ENCODE peak calls at places on chromosomes 7 and 10, in six cellular contexts. A, L, Z, I, F and B are unnamed samples.

GRCh38 chr7:103981003-103981423 is 8.4 kb downstream of the RELN start:
- DNase-seq in F (no peak), Z (no peak), A (no peak), L (no peak), I (no peak), B (no peak)

GRCh38 chr10:90451283-90451682 is 406.6 kb downstream of the HTR7 start:
- DNase-seq in Z (no peak), I (no peak), L (no peak), F (no peak), A (no peak), B (no peak)

GRCh38 chr10:21493841-21494220 is 31.7 kb downstream of the SKIDA1 start:
- DNase-seq in F (no peak), L (no peak), Z (peak), A (no peak), I (no peak), B (no peak)

GRCh38 chr10:3542185-3542611 is 242.8 kb downstream of the KLF6 start:
- DNase-seq in A (no peak), F (no peak), I (no peak), L (peak), Z (no peak), B (no peak)

GRCh38 chr10:127564644-127565043 is 15.5 kb downstream of the NPS start:
- DNase-seq in I (no peak), F (no peak), A (no peak), Z (no peak), L (no peak), B (no peak)

GRCh38 chr10:117373848-117374505 is 1.3 kb downstream of the PDZD8 start:
- DNase-seq in A (peak), Z (peak), L (no peak), F (peak), I (peak), B (peak)

GRCh38 chr10:80139290-80139689 is 6.8 kb downstream of the PLAC9 start:
- DNase-seq in A (no peak), I (no peak), L (no peak), Z (no peak), F (no peak), B (no peak)

GRCh38 chr7:107233174-107233573 is 64.4 kb downstream of the HBP1 start:
- DNase-seq in A (no peak), I (no peak), Z (no peak), L (no peak), F (no peak), B (no peak)

GRCh38 chr10:72087392-72087968 is 871 bp downstream of the SPOCK2 start:
- DNase-seq in L (no peak), I (peak), F (peak), Z (peak), A (no peak), B (peak)

GRCh38 chr10:32190890-32191491 is 134.8 kb upstream of the KIF5B start:
- DNase-seq in F (no peak), Z (peak), I (no peak), A (no peak), L (no peak), B (peak)

GRCh38 chr7:109763611-109764010 is 1193.9 kb downstream of the DNAJB9 start:
- DNase-seq in A (no peak), F (no peak), I (no peak), Z (no peak), L (no peak), B (no peak)

GRCh38 chr7:103718482-103719415 is 270.7 kb downstream of the RELN start:
- DNase-seq in I (no peak), F (no peak), Z (no peak), A (no peak), L (no peak), B (no peak)

GRCh38 chr10:60955321-60955720 is 11.3 kb upstream of the RHOBTB1 start:
- DNase-seq in I (no peak), F (no peak), A (no peak), L (no peak), Z (no peak), B (no peak)